ENCODE peak calls at places on chromosomes 1 and 21, in six cellular contexts. One of them, this sample, is unnamed.

GRCh38 chr1:204972461-204972860 is 70.6 kb upstream of the CNTN2 start:
- DNase-seq in neuronal stem cell: no peak
- DNase-seq in IMR-90: no peak
- DNase-seq in H9: no peak
- DNase-seq in H1: no peak
- DNase-seq in trophoblast cell: no peak
- DNase-seq in this sample: no peak

GRCh38 chr1:47333578-47333921 is at the start of gene CMPK1:
- DNase-seq in neuronal stem cell: peak
- DNase-seq in IMR-90: peak
- DNase-seq in H9: peak
- DNase-seq in H1: peak
- DNase-seq in trophoblast cell: peak
- DNase-seq in this sample: peak

GRCh38 chr21:39385299-39386145 is 36.6 kb upstream of the HMGN1 start:
- DNase-seq in neuronal stem cell: no peak
- DNase-seq in IMR-90: peak
- DNase-seq in H9: no peak
- DNase-seq in H1: no peak
- DNase-seq in trophoblast cell: peak
- DNase-seq in this sample: no peak

GRCh38 chr1:207362962-207363858 is 41.7 kb downstream of the CD55 start:
- DNase-seq in neuronal stem cell: no peak
- DNase-seq in IMR-90: peak
- DNase-seq in H9: no peak
- DNase-seq in H1: no peak
- DNase-seq in trophoblast cell: no peak
- DNase-seq in this sample: peak

GRCh38 chr1:33039840-33040239 is 3.2 kb upstream of the AK2 start:
- DNase-seq in neuronal stem cell: no peak
- DNase-seq in IMR-90: no peak
- DNase-seq in H9: no peak
- DNase-seq in H1: no peak
- DNase-seq in trophoblast cell: no peak
- DNase-seq in this sample: no peak

GRCh38 chr21:27647921-27648320 is 681.0 kb upstream of the ADAMTS5 start:
- DNase-seq in neuronal stem cell: no peak
- DNase-seq in IMR-90: no peak
- DNase-seq in H9: no peak
- DNase-seq in H1: no peak
- DNase-seq in trophoblast cell: no peak
- DNase-seq in this sample: peak

GRCh38 chr1:19484793-19485361 is 462 bp downstream of the CAPZB start:
- DNase-seq in neuronal stem cell: no peak
- DNase-seq in IMR-90: no peak
- DNase-seq in H9: peak
- DNase-seq in H1: peak
- DNase-seq in trophoblast cell: no peak
- DNase-seq in this sample: peak

GRCh38 chr1:114107474-114108175 is 46.0 kb downstream of the SYT6 start:
- DNase-seq in neuronal stem cell: no peak
- DNase-seq in IMR-90: no peak
- DNase-seq in H9: no peak
- DNase-seq in H1: no peak
- DNase-seq in trophoblast cell: no peak
- DNase-seq in this sample: no peak

GRCh38 chr1:150152772-150153461 is 3.2 kb downstream of the PLEKHO1 start:
- DNase-seq in neuronal stem cell: no peak
- DNase-seq in IMR-90: peak
- DNase-seq in H9: no peak
- DNase-seq in H1: no peak
- DNase-seq in trophoblast cell: no peak
- DNase-seq in this sample: peak

GRCh38 chr21:31732538-31732864 is 583 bp upstream of the SCAF4 start:
- DNase-seq in neuronal stem cell: no peak
- DNase-seq in IMR-90: no peak
- DNase-seq in H9: no peak
- DNase-seq in H1: no peak
- DNase-seq in trophoblast cell: no peak
- DNase-seq in this sample: no peak

GRCh38 chr1:4509206-4509605 is 145.2 kb upstream of the AJAP1 start:
- DNase-seq in neuronal stem cell: no peak
- DNase-seq in IMR-90: no peak
- DNase-seq in H9: no peak
- DNase-seq in H1: no peak
- DNase-seq in trophoblast cell: no peak
- DNase-seq in this sample: no peak

GRCh38 chr1:175818929-175819328 is 75.5 kb upstream of the TNR start:
- DNase-seq in neuronal stem cell: no peak
- DNase-seq in IMR-90: no peak
- DNase-seq in H9: no peak
- DNase-seq in H1: no peak
- DNase-seq in trophoblast cell: no peak
- DNase-seq in this sample: no peak

GRCh38 chr1:233440952-233441401 is 113.5 kb downstream of the MAP3K21 start:
- DNase-seq in neuronal stem cell: peak
- DNase-seq in IMR-90: peak
- DNase-seq in H9: peak
- DNase-seq in H1: peak
- DNase-seq in trophoblast cell: peak
- DNase-seq in this sample: peak

GRCh38 chr1:147539122-147539575 is 2.2 kb upstream of the BCL9 start:
- DNase-seq in neuronal stem cell: peak
- DNase-seq in IMR-90: peak
- DNase-seq in H9: no peak
- DNase-seq in H1: no peak
- DNase-seq in trophoblast cell: peak
- DNase-seq in this sample: peak

GRCh38 chr1:114122891-114123621 is 30.6 kb downstream of the SYT6 start:
- DNase-seq in neuronal stem cell: no peak
- DNase-seq in IMR-90: peak
- DNase-seq in H9: no peak
- DNase-seq in H1: no peak
- DNase-seq in trophoblast cell: peak
- DNase-seq in this sample: peak

GRCh38 chr1:200410566-200410878 is 686 bp upstream of the ZNF281 start:
- DNase-seq in neuronal stem cell: no peak
- DNase-seq in IMR-90: no peak
- DNase-seq in H9: peak
- DNase-seq in H1: no peak
- DNase-seq in trophoblast cell: peak
- DNase-seq in this sample: peak

GRCh38 chr1:157399984-157400382 is 152.3 kb downstream of the FCRL5 start:
- DNase-seq in neuronal stem cell: no peak
- DNase-seq in IMR-90: no peak
- DNase-seq in H9: no peak
- DNase-seq in H1: no peak
- DNase-seq in trophoblast cell: no peak
- DNase-seq in this sample: no peak

GRCh38 chr21:22201669-22202068 is 1203.5 kb downstream of the NCAM2 start:
- DNase-seq in neuronal stem cell: no peak
- DNase-seq in IMR-90: no peak
- DNase-seq in H9: no peak
- DNase-seq in H1: no peak
- DNase-seq in trophoblast cell: no peak
- DNase-seq in this sample: no peak

GRCh38 chr1:161439280-161440232 is 65.7 kb upstream of the FCGR2A start:
- DNase-seq in neuronal stem cell: no peak
- DNase-seq in IMR-90: peak
- DNase-seq in H9: peak
- DNase-seq in H1: peak
- DNase-seq in trophoblast cell: no peak
- DNase-seq in this sample: peak

GRCh38 chr1:116874622-116875277 is 35.0 kb upstream of the PTGFRN start:
- DNase-seq in neuronal stem cell: no peak
- DNase-seq in IMR-90: no peak
- DNase-seq in H9: no peak
- DNase-seq in H1: no peak
- DNase-seq in trophoblast cell: no peak
- DNase-seq in this sample: peak

GRCh38 chr1:228285661-228286504 is 78.0 kb downstream of the OBSCN start:
- DNase-seq in neuronal stem cell: no peak
- DNase-seq in IMR-90: no peak
- DNase-seq in H9: no peak
- DNase-seq in H1: no peak
- DNase-seq in trophoblast cell: no peak
- DNase-seq in this sample: no peak

GRCh38 chr1:207848234-207848633 is 62.7 kb downstream of the CD34 start:
- DNase-seq in neuronal stem cell: no peak
- DNase-seq in IMR-90: peak
- DNase-seq in H9: no peak
- DNase-seq in H1: no peak
- DNase-seq in trophoblast cell: peak
- DNase-seq in this sample: peak

DNA sequence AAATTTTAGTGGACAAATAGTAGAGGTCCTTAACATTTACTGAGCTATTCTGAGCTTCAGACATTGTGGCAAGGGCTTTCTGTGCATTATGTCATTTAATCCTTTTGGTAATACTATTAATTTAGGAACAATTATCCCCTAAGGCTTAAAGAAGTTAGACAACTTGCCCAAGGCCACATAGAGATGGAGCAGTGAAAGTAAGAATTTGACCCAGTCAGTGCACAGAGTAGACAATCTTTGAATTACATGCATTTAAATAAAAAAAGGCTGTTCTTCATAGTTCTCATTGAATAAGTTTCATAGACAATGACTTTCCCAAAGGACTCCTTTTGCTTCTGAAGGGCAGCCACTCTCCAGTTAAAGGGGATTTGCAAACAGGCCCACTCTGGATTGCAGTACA is 142.7 kb downstream of the RUNX1 start:
- DNase-seq in neuronal stem cell: no peak
- DNase-seq in IMR-90: no peak
- DNase-seq in H9: no peak
- DNase-seq in H1: no peak
- DNase-seq in trophoblast cell: no peak
- DNase-seq in this sample: no peak
- H3K4ac ChIP-seq in neuronal stem cell: no peak
- H3K4ac ChIP-seq in IMR-90: no peak
- H3K4ac ChIP-seq in H9: no peak
- H3K4ac ChIP-seq in H1: no peak
- H3K4ac ChIP-seq in trophoblast cell: no peak
- H3K4ac ChIP-seq in this sample: no peak

GRCh38 chr1:151327903-151328674 is 873 bp upstream of the PI4KB start:
- DNase-seq in neuronal stem cell: no peak
- DNase-seq in IMR-90: no peak
- DNase-seq in H9: peak
- DNase-seq in H1: peak
- DNase-seq in trophoblast cell: no peak
- DNase-seq in this sample: no peak

GRCh38 chr1:151326619-151327222 is 495 bp downstream of the PI4KB start:
- DNase-seq in neuronal stem cell: no peak
- DNase-seq in IMR-90: peak
- DNase-seq in H9: no peak
- DNase-seq in H1: no peak
- DNase-seq in trophoblast cell: no peak
- DNase-seq in this sample: peak

GRCh38 chr1:151325646-151326429 is 1.4 kb downstream of the PI4KB start:
- DNase-seq in neuronal stem cell: no peak
- DNase-seq in IMR-90: peak
- DNase-seq in H9: no peak
- DNase-seq in H1: no peak
- DNase-seq in trophoblast cell: no peak
- DNase-seq in this sample: peak

GRCh38 chr1:151325231-151325630 is 2.0 kb downstream of the PI4KB start:
- DNase-seq in neuronal stem cell: no peak
- DNase-seq in IMR-90: peak
- DNase-seq in H9: no peak
- DNase-seq in H1: no peak
- DNase-seq in trophoblast cell: no peak
- DNase-seq in this sample: peak

GRCh38 chr1:151327223-151327902 is at the start of gene PI4KB:
- DNase-seq in neuronal stem cell: peak
- DNase-seq in IMR-90: peak
- DNase-seq in H9: peak
- DNase-seq in H1: peak
- DNase-seq in trophoblast cell: peak
- DNase-seq in this sample: peak
- H4K8ac ChIP-seq in neuronal stem cell: peak
- H4K8ac ChIP-seq in IMR-90: peak
- H4K8ac ChIP-seq in H9: no peak
- H4K8ac ChIP-seq in H1: peak
- H4K8ac ChIP-seq in trophoblast cell: peak
- H4K8ac ChIP-seq in this sample: peak

GRCh38 chr1:10586125-10586524 is 111.4 kb downstream of the PEX14 start:
- DNase-seq in neuronal stem cell: no peak
- DNase-seq in IMR-90: no peak
- DNase-seq in H9: no peak
- DNase-seq in H1: no peak
- DNase-seq in trophoblast cell: no peak
- DNase-seq in this sample: no peak
- H3K14ac ChIP-seq in neuronal stem cell: no peak
- H3K14ac ChIP-seq in IMR-90: no peak
- H3K14ac ChIP-seq in H9: no peak
- H3K14ac ChIP-seq in H1: no peak
- H3K14ac ChIP-seq in trophoblast cell: no peak
- H3K14ac ChIP-seq in this sample: no peak

DNA sequence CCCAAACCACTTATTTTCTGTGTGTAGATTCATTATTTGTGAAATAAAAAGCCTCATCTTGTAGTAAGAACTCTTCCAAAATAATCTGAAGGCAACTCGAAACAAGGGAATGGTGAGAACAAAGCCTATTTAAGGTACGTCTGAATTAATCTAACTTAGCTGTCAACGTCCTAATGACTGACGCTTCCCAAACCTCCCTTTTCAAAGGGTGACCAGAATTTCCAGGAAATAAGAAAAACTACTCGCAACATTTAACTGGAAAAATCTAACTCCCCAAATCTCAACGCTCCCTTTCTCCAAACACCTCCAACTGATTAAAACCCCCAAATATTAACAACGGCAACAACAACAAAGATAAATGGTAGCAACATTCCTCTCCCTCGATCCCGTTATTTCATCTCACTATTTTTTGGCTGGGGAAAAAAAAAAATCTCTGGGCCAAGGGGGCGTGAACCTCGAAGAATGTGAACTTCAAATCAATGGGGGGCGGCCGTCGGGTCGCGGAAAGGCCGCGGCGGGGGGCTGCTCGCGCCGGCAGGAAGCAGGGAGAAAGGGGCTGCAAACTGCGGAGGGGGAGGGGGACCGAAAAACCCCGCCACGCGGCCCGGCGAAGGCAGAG is 631 bp downstream of the SRSF10 start:
- DNase-seq in neuronal stem cell: no peak
- DNase-seq in IMR-90: no peak
- DNase-seq in H9: no peak
- DNase-seq in H1: no peak
- DNase-seq in trophoblast cell: no peak
- DNase-seq in this sample: no peak
- H3K4ac ChIP-seq in neuronal stem cell: no peak
- H3K4ac ChIP-seq in IMR-90: peak
- H3K4ac ChIP-seq in H9: peak
- H3K4ac ChIP-seq in H1: no peak
- H3K4ac ChIP-seq in trophoblast cell: peak
- H3K4ac ChIP-seq in this sample: peak

DNA sequence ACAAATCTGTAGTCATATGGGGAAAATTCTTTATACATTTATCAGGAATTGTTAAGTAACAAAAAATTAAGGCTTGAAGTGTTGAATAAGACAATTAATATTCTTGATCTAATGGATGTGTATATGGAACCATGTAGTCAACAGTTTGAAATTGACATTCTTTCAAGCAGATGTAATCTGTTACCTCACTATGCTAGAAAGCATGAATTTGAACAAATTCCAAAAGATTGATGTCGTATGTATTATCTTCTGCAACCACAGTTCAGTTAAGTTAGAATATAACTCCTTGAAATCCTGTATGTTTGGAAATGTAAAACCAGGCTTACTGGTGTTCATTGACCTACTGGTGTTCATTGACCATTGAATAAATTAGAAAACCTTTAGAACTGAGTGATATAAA is 16.1 kb downstream of the CCDC18 start:
- DNase-seq in neuronal stem cell: no peak
- DNase-seq in IMR-90: peak
- DNase-seq in H9: no peak
- DNase-seq in H1: no peak
- DNase-seq in trophoblast cell: no peak
- DNase-seq in this sample: peak
- H4K8ac ChIP-seq in neuronal stem cell: no peak
- H4K8ac ChIP-seq in IMR-90: no peak
- H4K8ac ChIP-seq in H9: no peak
- H4K8ac ChIP-seq in H1: no peak
- H4K8ac ChIP-seq in trophoblast cell: no peak
- H4K8ac ChIP-seq in this sample: no peak